ENCODE peak calls at places on chromosomes 6 and 20, in six cellular contexts. One of them, this sample, is unnamed. For H3K9me3 and H3K36me3, the result is how much of the 10 kb centered on the place peaks cover.

GRCh38 chr20:62202083-62202395 is 18.0 kb downstream of the HRH3 start:
- DNase-seq in GM12878: no peak
- DNase-seq in Panc1: no peak
- DNase-seq in HCT116: no peak
- DNase-seq in SK-N-SH: no peak
- DNase-seq in K562: no peak
- DNase-seq in this sample: no peak

GRCh38 chr6:34656378-34657036 is 40.1 kb downstream of the ILRUN start:
- DNase-seq in GM12878: peak
- DNase-seq in Panc1: no peak
- DNase-seq in HCT116: no peak
- DNase-seq in SK-N-SH: peak
- DNase-seq in K562: no peak
- DNase-seq in this sample: peak

GRCh38 chr6:128112494-128112893 is 211.6 kb upstream of the THEMIS start:
- DNase-seq in GM12878: no peak
- DNase-seq in Panc1: no peak
- DNase-seq in HCT116: no peak
- DNase-seq in SK-N-SH: no peak
- DNase-seq in K562: no peak
- DNase-seq in this sample: no peak

GRCh38 chr20:6074145-6074561 is 20.3 kb upstream of the LRRN4 start:
- DNase-seq in GM12878: no peak
- DNase-seq in Panc1: no peak
- DNase-seq in HCT116: no peak
- DNase-seq in SK-N-SH: peak
- DNase-seq in K562: no peak
- DNase-seq in this sample: peak

GRCh38 chr20:11144114-11144513 is 470.3 kb upstream of the JAG1 start:
- DNase-seq in GM12878: no peak
- DNase-seq in Panc1: no peak
- DNase-seq in HCT116: no peak
- DNase-seq in SK-N-SH: no peak
- DNase-seq in K562: no peak
- DNase-seq in this sample: no peak

GRCh38 chr6:108002365-108003221 is 44.6 kb upstream of the SEC63 start:
- DNase-seq in GM12878: no peak
- DNase-seq in Panc1: peak
- DNase-seq in HCT116: no peak
- DNase-seq in SK-N-SH: no peak
- DNase-seq in K562: no peak
- DNase-seq in this sample: peak

GRCh38 chr6:3046295-3046694 is 22.0 kb upstream of the RIPK1 start:
- DNase-seq in GM12878: no peak
- DNase-seq in Panc1: no peak
- DNase-seq in HCT116: no peak
- DNase-seq in SK-N-SH: no peak
- DNase-seq in K562: no peak
- DNase-seq in this sample: no peak

GRCh38 chr20:47365023-47365764 is 8.7 kb upstream of the ZMYND8 start:
- DNase-seq in GM12878: no peak
- DNase-seq in Panc1: no peak
- DNase-seq in HCT116: no peak
- DNase-seq in SK-N-SH: no peak
- DNase-seq in K562: peak
- DNase-seq in this sample: no peak

GRCh38 chr6:160730911-160731310 is 28.9 kb downstream of the PLG start:
- DNase-seq in GM12878: no peak
- DNase-seq in Panc1: no peak
- DNase-seq in HCT116: no peak
- DNase-seq in SK-N-SH: no peak
- DNase-seq in K562: peak
- DNase-seq in this sample: peak

GRCh38 chr20:15612746-15613145 is 960.5 kb downstream of the KIF16B start:
- DNase-seq in GM12878: no peak
- DNase-seq in Panc1: no peak
- DNase-seq in HCT116: no peak
- DNase-seq in SK-N-SH: no peak
- DNase-seq in K562: no peak
- DNase-seq in this sample: no peak

GRCh38 chr20:21510995-21511394 is 2.9 kb downstream of the NKX2-2 start:
- DNase-seq in GM12878: no peak
- DNase-seq in Panc1: no peak
- DNase-seq in HCT116: no peak
- DNase-seq in SK-N-SH: no peak
- DNase-seq in K562: no peak
- DNase-seq in this sample: no peak

GRCh38 chr20:21510414-21510971 is 3.4 kb downstream of the NKX2-2 start:
- DNase-seq in GM12878: no peak
- DNase-seq in Panc1: no peak
- DNase-seq in HCT116: no peak
- DNase-seq in SK-N-SH: peak
- DNase-seq in K562: no peak
- DNase-seq in this sample: no peak

GRCh38 chr20:21508230-21509078 is 5.4 kb downstream of the NKX2-2 start:
- DNase-seq in GM12878: no peak
- DNase-seq in Panc1: no peak
- DNase-seq in HCT116: no peak
- DNase-seq in SK-N-SH: peak
- DNase-seq in K562: no peak
- DNase-seq in this sample: no peak

GRCh38 chr20:21509079-21509596 is 4.7 kb downstream of the NKX2-2 start:
- DNase-seq in GM12878: no peak
- DNase-seq in Panc1: no peak
- DNase-seq in HCT116: no peak
- DNase-seq in SK-N-SH: no peak
- DNase-seq in K562: no peak
- DNase-seq in this sample: no peak

GRCh38 chr20:21509597-21510331 is 4.1 kb downstream of the NKX2-2 start:
- DNase-seq in GM12878: no peak
- DNase-seq in Panc1: no peak
- DNase-seq in HCT116: no peak
- DNase-seq in SK-N-SH: peak
- DNase-seq in K562: no peak
- DNase-seq in this sample: no peak
- H3K9me3 ChIP-seq in GM12878: under half
- H3K9me3 ChIP-seq in Panc1: under half
- H3K9me3 ChIP-seq in HCT116: under half
- H3K9me3 ChIP-seq in SK-N-SH: under half
- H3K9me3 ChIP-seq in K562: under half
- H3K9me3 ChIP-seq in this sample: under half

DNA sequence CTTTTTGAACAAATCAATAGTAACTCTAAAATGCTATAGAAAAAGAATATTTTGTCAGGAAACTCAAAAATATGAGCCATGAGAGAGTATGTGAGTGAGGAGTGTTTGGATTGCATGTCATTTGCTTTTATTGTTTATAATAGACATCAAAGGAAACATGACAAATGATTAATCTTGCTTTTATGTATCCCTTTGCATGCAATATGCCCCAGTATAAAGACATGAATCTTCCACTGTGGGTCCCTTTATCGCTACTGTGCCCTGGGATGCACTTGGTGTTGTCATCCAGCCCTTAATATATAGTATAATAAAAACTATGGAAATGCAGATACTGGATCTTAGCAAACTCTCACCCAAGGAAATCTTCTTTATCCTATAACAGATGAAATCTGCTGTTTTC is 77.3 kb downstream of the LAMA4 start:
- DNase-seq in GM12878: no peak
- DNase-seq in Panc1: no peak
- DNase-seq in HCT116: no peak
- DNase-seq in SK-N-SH: no peak
- DNase-seq in K562: no peak
- DNase-seq in this sample: no peak
- TF ChIP-seq REST in GM12878: no peak
- TF ChIP-seq REST in Panc1: no peak
- TF ChIP-seq REST in HCT116: no peak
- TF ChIP-seq REST in SK-N-SH: no peak
- TF ChIP-seq REST in K562: no peak
- TF ChIP-seq REST in this sample: no peak

GRCh38 chr20:49259284-49259683 is 18.6 kb downstream of the ZNFX1 start:
- DNase-seq in GM12878: no peak
- DNase-seq in Panc1: no peak
- DNase-seq in HCT116: no peak
- DNase-seq in SK-N-SH: no peak
- DNase-seq in K562: no peak
- DNase-seq in this sample: no peak

GRCh38 chr20:49260218-49260617 is 17.6 kb downstream of the ZNFX1 start:
- DNase-seq in GM12878: no peak
- DNase-seq in Panc1: no peak
- DNase-seq in HCT116: no peak
- DNase-seq in SK-N-SH: no peak
- DNase-seq in K562: no peak
- DNase-seq in this sample: no peak

GRCh38 chr20:49261173-49261572 is 16.7 kb downstream of the ZNFX1 start:
- DNase-seq in GM12878: no peak
- DNase-seq in Panc1: no peak
- DNase-seq in HCT116: no peak
- DNase-seq in SK-N-SH: no peak
- DNase-seq in K562: no peak
- DNase-seq in this sample: no peak

GRCh38 chr20:49262444-49262843 is 15.4 kb downstream of the ZNFX1 start:
- DNase-seq in GM12878: no peak
- DNase-seq in Panc1: no peak
- DNase-seq in HCT116: no peak
- DNase-seq in SK-N-SH: no peak
- DNase-seq in K562: no peak
- DNase-seq in this sample: no peak

DNA sequence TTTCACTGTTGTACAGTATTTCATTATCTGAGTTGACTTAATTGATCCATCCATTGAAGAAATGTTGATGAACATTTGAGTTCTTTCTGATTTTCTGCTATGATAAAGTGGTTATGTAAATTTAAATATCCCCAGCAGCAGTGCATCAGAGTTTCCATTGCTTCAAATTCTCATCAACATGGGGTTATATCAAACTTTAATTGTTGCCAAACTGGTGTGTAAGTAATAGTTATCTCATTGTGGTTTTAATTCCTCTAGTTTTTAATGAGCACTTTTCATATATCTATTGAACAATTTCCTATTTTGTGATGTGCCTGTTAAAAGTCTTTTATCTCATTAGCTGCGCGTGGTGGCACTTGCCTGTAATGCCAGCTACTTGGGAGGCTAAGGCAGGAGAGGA is 18.1 kb downstream of the ZNFX1 start:
- DNase-seq in GM12878: no peak
- DNase-seq in Panc1: no peak
- DNase-seq in HCT116: no peak
- DNase-seq in SK-N-SH: no peak
- DNase-seq in K562: no peak
- DNase-seq in this sample: no peak
- H3K36me3 ChIP-seq in GM12878: under half
- H3K36me3 ChIP-seq in Panc1: under half
- H3K36me3 ChIP-seq in HCT116: half or more
- H3K36me3 ChIP-seq in SK-N-SH: half or more
- H3K36me3 ChIP-seq in K562: half or more
- H3K36me3 ChIP-seq in this sample: half or more

GRCh38 chr6:121627761-121628160 is 192.3 kb downstream of the GJA1 start:
- DNase-seq in GM12878: no peak
- DNase-seq in Panc1: no peak
- DNase-seq in HCT116: no peak
- DNase-seq in SK-N-SH: no peak
- DNase-seq in K562: no peak
- DNase-seq in this sample: no peak

GRCh38 chr6:121630716-121631115 is 195.3 kb downstream of the GJA1 start:
- DNase-seq in GM12878: no peak
- DNase-seq in Panc1: no peak
- DNase-seq in HCT116: no peak
- DNase-seq in SK-N-SH: no peak
- DNase-seq in K562: no peak
- DNase-seq in this sample: no peak

GRCh38 chr6:121635355-121635754 is 199.9 kb downstream of the GJA1 start:
- DNase-seq in GM12878: no peak
- DNase-seq in Panc1: no peak
- DNase-seq in HCT116: no peak
- DNase-seq in SK-N-SH: no peak
- DNase-seq in K562: no peak
- DNase-seq in this sample: no peak

GRCh38 chr6:121639041-121639440 is 203.6 kb downstream of the GJA1 start:
- DNase-seq in GM12878: no peak
- DNase-seq in Panc1: no peak
- DNase-seq in HCT116: no peak
- DNase-seq in SK-N-SH: no peak
- DNase-seq in K562: no peak
- DNase-seq in this sample: no peak

GRCh38 chr6:121633309-121633708 is 197.9 kb downstream of the GJA1 start:
- DNase-seq in GM12878: no peak
- DNase-seq in Panc1: no peak
- DNase-seq in HCT116: no peak
- DNase-seq in SK-N-SH: no peak
- DNase-seq in K562: no peak
- DNase-seq in this sample: no peak
- H3K9me3 ChIP-seq in GM12878: under half
- H3K9me3 ChIP-seq in Panc1: under half
- H3K9me3 ChIP-seq in HCT116: under half
- H3K9me3 ChIP-seq in SK-N-SH: under half
- H3K9me3 ChIP-seq in K562: under half
- H3K9me3 ChIP-seq in this sample: under half

DNA sequence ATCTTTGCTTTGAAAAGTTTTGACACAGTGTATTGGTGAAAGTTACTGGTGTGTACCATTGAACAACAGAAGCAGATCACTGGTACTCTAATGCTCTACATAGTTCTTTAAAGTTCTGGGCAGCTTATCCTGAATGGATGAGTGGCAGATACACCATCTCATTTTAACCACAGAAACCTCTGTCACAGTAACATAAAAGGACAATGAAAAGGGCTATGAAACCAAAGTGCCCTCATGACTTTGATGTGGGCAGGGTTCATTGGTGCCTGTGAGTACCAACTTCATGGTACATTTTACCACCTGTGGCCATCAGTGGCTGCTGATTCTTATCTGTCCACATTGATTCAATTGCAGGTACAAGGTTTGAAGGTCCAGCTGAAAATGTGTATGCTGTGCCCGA is 285.7 kb upstream of the PREP start:
- DNase-seq in GM12878: no peak
- DNase-seq in Panc1: no peak
- DNase-seq in HCT116: no peak
- DNase-seq in SK-N-SH: no peak
- DNase-seq in K562: no peak
- DNase-seq in this sample: no peak
- TF ChIP-seq REST in GM12878: no peak
- TF ChIP-seq REST in Panc1: no peak
- TF ChIP-seq REST in HCT116: no peak
- TF ChIP-seq REST in SK-N-SH: no peak
- TF ChIP-seq REST in K562: no peak
- TF ChIP-seq REST in this sample: no peak

GRCh38 chr6:149580880-149581279 is 14.7 kb downstream of the GINM1 start:
- DNase-seq in GM12878: no peak
- DNase-seq in Panc1: no peak
- DNase-seq in HCT116: no peak
- DNase-seq in SK-N-SH: no peak
- DNase-seq in K562: no peak
- DNase-seq in this sample: no peak
- H3K36me3 ChIP-seq in GM12878: under half
- H3K36me3 ChIP-seq in Panc1: under half
- H3K36me3 ChIP-seq in HCT116: under half
- H3K36me3 ChIP-seq in SK-N-SH: under half
- H3K36me3 ChIP-seq in K562: under half
- H3K36me3 ChIP-seq in this sample: under half

This sample was measured in HepG2.